ENCODE peak calls at places on chromosomes 12 and 14, in seven cellular contexts. One of them, this sample, is unnamed.

GRCh38 chr14:88300817-88301216 is 22.3 kb downstream of the KCNK10 start:
- DNase-seq in AG20443: no peak
- DNase-seq in stimulated activated CD4-positive, alpha-beta T cell treated with anti-CD3 and anti-CD28 coated beads, Interleukin-2, amount 100 ng/mL, for 48 hours: no peak
- DNase-seq in NCI-H1105 treated with DMSO at 0.1 percent for 48 hours: no peak
- DNase-seq in T-helper 9 cell: no peak
- DNase-seq in NCI-H1417: no peak
- DNase-seq in renal cortical epithelial cell: no peak
- DNase-seq in this sample: no peak

GRCh38 chr14:59278111-59278510 is 89.6 kb downstream of the DAAM1 start:
- DNase-seq in AG20443: peak; percentile 72
- DNase-seq in stimulated activated CD4-positive, alpha-beta T cell treated with anti-CD3 and anti-CD28 coated beads, Interleukin-2, amount 100 ng/mL, for 48 hours: no peak
- DNase-seq in NCI-H1105 treated with DMSO at 0.1 percent for 48 hours: no peak
- DNase-seq in T-helper 9 cell: no peak
- DNase-seq in NCI-H1417: no peak
- DNase-seq in renal cortical epithelial cell: peak; percentile 96
- DNase-seq in this sample: no peak

GRCh38 chr14:74979442-74980397 is 23.0 kb upstream of the EIF2B2 start:
- DNase-seq in AG20443: peak; percentile 51
- DNase-seq in stimulated activated CD4-positive, alpha-beta T cell treated with anti-CD3 and anti-CD28 coated beads, Interleukin-2, amount 100 ng/mL, for 48 hours: no peak
- DNase-seq in NCI-H1105 treated with DMSO at 0.1 percent for 48 hours: no peak
- DNase-seq in T-helper 9 cell: no peak
- DNase-seq in NCI-H1417: peak; percentile 65
- DNase-seq in renal cortical epithelial cell: peak; percentile 25
- DNase-seq in this sample: no peak

GRCh38 chr14:100143523-100143922 is 15.9 kb downstream of the DEGS2 start:
- DNase-seq in AG20443: no peak
- DNase-seq in stimulated activated CD4-positive, alpha-beta T cell treated with anti-CD3 and anti-CD28 coated beads, Interleukin-2, amount 100 ng/mL, for 48 hours: no peak
- DNase-seq in NCI-H1105 treated with DMSO at 0.1 percent for 48 hours: no peak
- DNase-seq in T-helper 9 cell: no peak
- DNase-seq in NCI-H1417: no peak
- DNase-seq in renal cortical epithelial cell: no peak
- DNase-seq in this sample: no peak

GRCh38 chr14:35854696-35855270 is 28.6 kb downstream of the BRMS1L start:
- DNase-seq in AG20443: no peak
- DNase-seq in stimulated activated CD4-positive, alpha-beta T cell treated with anti-CD3 and anti-CD28 coated beads, Interleukin-2, amount 100 ng/mL, for 48 hours: no peak
- DNase-seq in NCI-H1105 treated with DMSO at 0.1 percent for 48 hours: no peak
- DNase-seq in T-helper 9 cell: no peak
- DNase-seq in NCI-H1417: no peak
- DNase-seq in renal cortical epithelial cell: peak; percentile 60
- DNase-seq in this sample: no peak

GRCh38 chr14:55539975-55540374 is 40.0 kb upstream of the KTN1 start:
- DNase-seq in AG20443: no peak
- DNase-seq in stimulated activated CD4-positive, alpha-beta T cell treated with anti-CD3 and anti-CD28 coated beads, Interleukin-2, amount 100 ng/mL, for 48 hours: no peak
- DNase-seq in NCI-H1105 treated with DMSO at 0.1 percent for 48 hours: no peak
- DNase-seq in T-helper 9 cell: no peak
- DNase-seq in NCI-H1417: no peak
- DNase-seq in renal cortical epithelial cell: no peak
- DNase-seq in this sample: no peak

GRCh38 chr14:53017837-53018236 is 67.0 kb upstream of the FERMT2 start:
- DNase-seq in AG20443: no peak
- DNase-seq in stimulated activated CD4-positive, alpha-beta T cell treated with anti-CD3 and anti-CD28 coated beads, Interleukin-2, amount 100 ng/mL, for 48 hours: no peak
- DNase-seq in NCI-H1105 treated with DMSO at 0.1 percent for 48 hours: no peak
- DNase-seq in T-helper 9 cell: no peak
- DNase-seq in NCI-H1417: no peak
- DNase-seq in renal cortical epithelial cell: no peak
- DNase-seq in this sample: no peak

GRCh38 chr12:44847888-44848770 is 28.0 kb downstream of the NELL2 start:
- DNase-seq in AG20443: no peak
- DNase-seq in stimulated activated CD4-positive, alpha-beta T cell treated with anti-CD3 and anti-CD28 coated beads, Interleukin-2, amount 100 ng/mL, for 48 hours: peak; percentile 27
- DNase-seq in NCI-H1105 treated with DMSO at 0.1 percent for 48 hours: no peak
- DNase-seq in T-helper 9 cell: peak; percentile 53
- DNase-seq in NCI-H1417: no peak
- DNase-seq in renal cortical epithelial cell: no peak
- DNase-seq in this sample: no peak

GRCh38 chr12:55850893-55851292 is 8.2 kb upstream of the MMP19 start:
- DNase-seq in AG20443: peak; percentile 33
- DNase-seq in stimulated activated CD4-positive, alpha-beta T cell treated with anti-CD3 and anti-CD28 coated beads, Interleukin-2, amount 100 ng/mL, for 48 hours: no peak
- DNase-seq in NCI-H1105 treated with DMSO at 0.1 percent for 48 hours: no peak
- DNase-seq in T-helper 9 cell: no peak
- DNase-seq in NCI-H1417: no peak
- DNase-seq in renal cortical epithelial cell: no peak
- DNase-seq in this sample: no peak

GRCh38 chr14:57871487-57872080 is 5.7 kb upstream of the SLC35F4 start:
- DNase-seq in AG20443: peak; percentile 79
- DNase-seq in stimulated activated CD4-positive, alpha-beta T cell treated with anti-CD3 and anti-CD28 coated beads, Interleukin-2, amount 100 ng/mL, for 48 hours: no peak
- DNase-seq in NCI-H1105 treated with DMSO at 0.1 percent for 48 hours: peak; percentile 24
- DNase-seq in T-helper 9 cell: no peak
- DNase-seq in NCI-H1417: peak; percentile 66
- DNase-seq in renal cortical epithelial cell: peak; percentile 78
- DNase-seq in this sample: peak; percentile 21

GRCh38 chr12:50517456-50518048 is 12.8 kb downstream of the DIP2B start:
- DNase-seq in AG20443: no peak
- DNase-seq in stimulated activated CD4-positive, alpha-beta T cell treated with anti-CD3 and anti-CD28 coated beads, Interleukin-2, amount 100 ng/mL, for 48 hours: no peak
- DNase-seq in NCI-H1105 treated with DMSO at 0.1 percent for 48 hours: no peak
- DNase-seq in T-helper 9 cell: no peak
- DNase-seq in NCI-H1417: no peak
- DNase-seq in renal cortical epithelial cell: peak; percentile 53
- DNase-seq in this sample: no peak

GRCh38 chr12:6792522-6793201 is 3.3 kb downstream of the CD4 start:
- DNase-seq in AG20443: no peak
- DNase-seq in stimulated activated CD4-positive, alpha-beta T cell treated with anti-CD3 and anti-CD28 coated beads, Interleukin-2, amount 100 ng/mL, for 48 hours: no peak
- DNase-seq in NCI-H1105 treated with DMSO at 0.1 percent for 48 hours: no peak
- DNase-seq in T-helper 9 cell: no peak
- DNase-seq in NCI-H1417: no peak
- DNase-seq in renal cortical epithelial cell: no peak
- DNase-seq in this sample: no peak

GRCh38 chr12:18250313-18250916 is 10.9 kb upstream of the PIK3C2G start:
- DNase-seq in AG20443: peak; percentile 49
- DNase-seq in stimulated activated CD4-positive, alpha-beta T cell treated with anti-CD3 and anti-CD28 coated beads, Interleukin-2, amount 100 ng/mL, for 48 hours: no peak
- DNase-seq in NCI-H1105 treated with DMSO at 0.1 percent for 48 hours: peak; percentile 74
- DNase-seq in T-helper 9 cell: no peak
- DNase-seq in NCI-H1417: peak; percentile 90
- DNase-seq in renal cortical epithelial cell: peak; percentile 79
- DNase-seq in this sample: peak; percentile 2

GRCh38 chr12:125145196-125145595 is 80.0 kb downstream of the AACS start:
- DNase-seq in AG20443: no peak
- DNase-seq in stimulated activated CD4-positive, alpha-beta T cell treated with anti-CD3 and anti-CD28 coated beads, Interleukin-2, amount 100 ng/mL, for 48 hours: no peak
- DNase-seq in NCI-H1105 treated with DMSO at 0.1 percent for 48 hours: no peak
- DNase-seq in T-helper 9 cell: no peak
- DNase-seq in NCI-H1417: peak; percentile 29
- DNase-seq in renal cortical epithelial cell: no peak
- DNase-seq in this sample: no peak

GRCh38 chr12:108691995-108692808 is 39.1 kb downstream of the CORO1C start:
- DNase-seq in AG20443: no peak
- DNase-seq in stimulated activated CD4-positive, alpha-beta T cell treated with anti-CD3 and anti-CD28 coated beads, Interleukin-2, amount 100 ng/mL, for 48 hours: no peak
- DNase-seq in NCI-H1105 treated with DMSO at 0.1 percent for 48 hours: peak; percentile 97
- DNase-seq in T-helper 9 cell: no peak
- DNase-seq in NCI-H1417: peak; percentile 91
- DNase-seq in renal cortical epithelial cell: peak; percentile 59
- DNase-seq in this sample: no peak

GRCh38 chr12:79826267-79827128 is 108.4 kb downstream of the PPP1R12A start:
- DNase-seq in AG20443: no peak
- DNase-seq in stimulated activated CD4-positive, alpha-beta T cell treated with anti-CD3 and anti-CD28 coated beads, Interleukin-2, amount 100 ng/mL, for 48 hours: no peak
- DNase-seq in NCI-H1105 treated with DMSO at 0.1 percent for 48 hours: no peak
- DNase-seq in T-helper 9 cell: no peak
- DNase-seq in NCI-H1417: peak; percentile 12
- DNase-seq in renal cortical epithelial cell: no peak
- DNase-seq in this sample: no peak

GRCh38 chr12:1197264-1198018 is 206.4 kb downstream of the ERC1 start:
- DNase-seq in AG20443: peak; percentile 28
- DNase-seq in stimulated activated CD4-positive, alpha-beta T cell treated with anti-CD3 and anti-CD28 coated beads, Interleukin-2, amount 100 ng/mL, for 48 hours: no peak
- DNase-seq in NCI-H1105 treated with DMSO at 0.1 percent for 48 hours: no peak
- DNase-seq in T-helper 9 cell: no peak
- DNase-seq in NCI-H1417: no peak
- DNase-seq in renal cortical epithelial cell: peak; percentile 72
- DNase-seq in this sample: peak; percentile 29

This sample was measured in H54.